ENCODE peak calls at places on chromosome 5, in four cellular contexts. V is epithelial cell of esophagus; T is stimulated activated CD4-positive, alpha-beta T cell treated with anti-CD3 and anti-CD28 coated beads, Interleukin-2, amount 100 ng/mL, for 24 hours; R is RKO. B is an unnamed sample.
A peak's percentile ranks its signal among the peaks of the same experiment; 100 is the strongest.

GRCh38 chr5:67268233-67269011 is 71.8 kb upstream of the CD180 start:
- DNase-seq in T (no peak), V (peak; percentile 72), R (no peak), B (no peak)

GRCh38 chr5:5271606-5272321 is 131.6 kb downstream of the ADAMTS16 start:
- DNase-seq in R (no peak), V (no peak), T (no peak), B (no peak)

GRCh38 chr5:159531554-159532105 is 201.3 kb upstream of the IL12B start:
- DNase-seq in R (no peak), T (no peak), V (no peak), B (no peak)

GRCh38 chr5:138664276-138664943 is 88.8 kb upstream of the CTNNA1 start:
- DNase-seq in T (no peak), R (peak; percentile 30), V (peak; percentile 95), B (no peak)

GRCh38 chr5:9947944-9948343 is 301.7 kb downstream of the ATPSCKMT start:
- DNase-seq in T (no peak), V (no peak), R (no peak), B (no peak)

GRCh38 chr5:122805481-122805880 is 30.6 kb downstream of the SNX2 start:
- DNase-seq in V (peak; percentile 71), R (peak; percentile 38), T (no peak), B (no peak)

GRCh38 chr5:118863345-118863744 is 125.0 kb downstream of the DTWD2 start:
- DNase-seq in V (peak; percentile 53), T (no peak), R (peak; percentile 61), B (no peak)

GRCh38 chr5:9108156-9108555 is 437.7 kb downstream of the SEMA5A start:
- DNase-seq in V (no peak), T (no peak), R (no peak), B (no peak)

GRCh38 chr5:123819401-123819800 is 307.4 kb downstream of the CSNK1G3 start:
- DNase-seq in R (no peak), V (no peak), T (no peak), B (no peak)

GRCh38 chr5:136014049-136014516 is 14.7 kb upstream of the TGFBI start:
- DNase-seq in R (no peak), V (peak; percentile 52), T (no peak), B (no peak)

GRCh38 chr5:94901071-94901979 is 282.9 kb downstream of the SLF1 start:
- DNase-seq in V (peak; percentile 80), R (peak; percentile 82), T (no peak), B (no peak)

GRCh38 chr5:65086234-65086886 is 317.6 kb downstream of the CWC27 start:
- DNase-seq in T (no peak), V (peak; percentile 66), R (no peak), B (no peak)

GRCh38 chr5:124599048-124599973 is 147.1 kb downstream of the ZNF608 start:
- DNase-seq in V (peak; percentile 46), R (no peak), T (no peak), B (no peak)

GRCh38 chr5:1523480-1523792 is 324 bp downstream of the LPCAT1 start:
- DNase-seq in T (no peak), V (no peak), R (peak; percentile 21), B (no peak)